ENCODE peak calls at places on chromosomes 13 and 19, in six cellular contexts. T, L, Z, U, H and D are unnamed samples.

GRCh38 chr19:12841094-12841493 is 2.8 kb downstream of the MAST1 start:
- DNase-seq in T (no peak), L (peak; percentile 87), Z (no peak), U (no peak), H (peak; percentile 94), D (no peak)

GRCh38 chr13:49373699-49374098 is 70.2 kb downstream of the CAB39L start:
- DNase-seq in T (no peak), L (no peak), Z (no peak), U (no peak), H (no peak), D (no peak)

GRCh38 chr19:925087-925911 is 536 bp upstream of the ARID3A start:
- DNase-seq in T (peak; percentile 67), L (peak; percentile 88), Z (peak; percentile 52), U (peak; percentile 80), H (peak; percentile 87), D (peak; percentile 40)

GRCh38 chr19:13935765-13936486 is 2.3 kb downstream of the PODNL1 start:
- DNase-seq in T (no peak), L (peak; percentile 81), Z (no peak), U (no peak), H (peak; percentile 58), D (no peak)

GRCh38 chr13:50149143-50149703 is 134.0 kb downstream of the KCNRG start:
- DNase-seq in T (no peak), L (no peak), Z (no peak), U (no peak), H (no peak), D (no peak)

GRCh38 chr19:45496349-45496953 is 396 bp downstream of the RTN2 start:
- DNase-seq in T (no peak), L (peak; percentile 67), Z (no peak), U (no peak), H (peak; percentile 89), D (no peak)

GRCh38 chr19:3108775-3109174 is 14.6 kb downstream of the GNA11 start:
- DNase-seq in T (peak; percentile 21), L (peak; percentile 82), Z (no peak), U (peak; percentile 45), H (peak; percentile 68), D (no peak)

GRCh38 chr19:2160384-2160783 is 3.3 kb upstream of the DOT1L start:
- DNase-seq in T (no peak), L (no peak), Z (no peak), U (no peak), H (no peak), D (no peak)

GRCh38 chr13:51041126-51041525 is 69.9 kb downstream of the C13orf42 start:
- DNase-seq in T (peak; percentile 16), L (no peak), Z (no peak), U (no peak), H (no peak), D (no peak)

GRCh38 chr13:43411211-43411610 is 375.6 kb downstream of the ENOX1 start:
- DNase-seq in T (no peak), L (no peak), Z (no peak), U (no peak), H (no peak), D (no peak)

GRCh38 chr13:39597828-39598227 is 5.2 kb downstream of the LHFPL6 start:
- DNase-seq in T (no peak), L (no peak), Z (peak; percentile 44), U (no peak), H (no peak), D (no peak)

GRCh38 chr19:46648070-46648960 is 12.3 kb upstream of the GNG8 start:
- DNase-seq in T (no peak), L (peak; percentile 56), Z (no peak), U (no peak), H (no peak), D (no peak)

GRCh38 chr19:20612711-20613316 is 47.2 kb upstream of the ZNF737 start:
- DNase-seq in T (no peak), L (no peak), Z (no peak), U (no peak), H (no peak), D (no peak)

GRCh38 chr19:756232-756631 is 5.3 kb downstream of the MISP start:
- DNase-seq in T (no peak), L (peak; percentile 58), Z (no peak), U (no peak), H (no peak), D (no peak)

GRCh38 chr19:55091126-55091910 is 15.6 kb downstream of the EPS8L1 start:
- DNase-seq in T (no peak), L (no peak), Z (no peak), U (no peak), H (no peak), D (no peak)

GRCh38 chr13:58655086-58655485 is 1023.5 kb downstream of the PCDH17 start:
- DNase-seq in T (no peak), L (no peak), Z (no peak), U (no peak), H (no peak), D (no peak)

GRCh38 chr13:75425216-75426009 is 56.6 kb downstream of the TBC1D4 start:
- DNase-seq in T (no peak), L (no peak), Z (no peak), U (no peak), H (no peak), D (no peak)

GRCh38 chr19:45922281-45922680 is 7.7 kb upstream of the NANOS2 start:
- DNase-seq in T (no peak), L (peak; percentile 43), Z (no peak), U (no peak), H (no peak), D (no peak)

GRCh38 chr19:54882758-54883157 is 8.7 kb downstream of the FCAR start:
- DNase-seq in T (no peak), L (no peak), Z (no peak), U (no peak), H (no peak), D (no peak)

GRCh38 chr19:53879145-53880037 is 2.6 kb upstream of the PRKCG start:
- DNase-seq in T (no peak), L (peak; percentile 94), Z (peak; percentile 77), U (peak; percentile 92), H (peak; percentile 99), D (no peak)

GRCh38 chr19:30523791-30524190 is 151.6 kb downstream of the ZNF536 start:
- DNase-seq in T (no peak), L (no peak), Z (no peak), U (no peak), H (no peak), D (no peak)

GRCh38 chr19:49468746-49469447 is 5.1 kb upstream of the FLT3LG start:
- DNase-seq in T (no peak), L (peak; percentile 83), Z (peak; percentile 34), U (peak; percentile 91), H (peak; percentile 64), D (peak; percentile 42)

GRCh38 chr19:343941-344624 is 513 bp downstream of the MIER2 start:
- DNase-seq in T (peak; percentile 46), L (peak; percentile 96), Z (no peak), U (peak; percentile 35), H (peak; percentile 69), D (peak; percentile 9)

GRCh38 chr19:56423276-56423984 is 19.3 kb downstream of the ZNF583 start:
- DNase-seq in T (no peak), L (no peak), Z (no peak), U (no peak), H (no peak), D (no peak)

GRCh38 chr19:49489601-49490167 is 2.3 kb downstream of the RPL13A start:
- DNase-seq in T (no peak), L (no peak), Z (no peak), U (no peak), H (no peak), D (no peak)

GRCh38 chr19:7397687-7398086 is 49.0 kb downstream of the ARHGEF18 start:
- DNase-seq in T (no peak), L (no peak), Z (peak; percentile 59), U (no peak), H (no peak), D (peak; percentile 66)

GRCh38 chr19:33396701-33397535 is 23.4 kb downstream of the CEBPG start:
- DNase-seq in T (no peak), L (peak; percentile 77), Z (no peak), U (no peak), H (peak; percentile 58), D (no peak)

GRCh38 chr19:8387688-8388611 is 2.2 kb upstream of the RAB11B start:
- DNase-seq in T (peak; percentile 87), L (no peak), Z (no peak), U (no peak), H (no peak), D (no peak)

GRCh38 chr13:79874396-79875360 is 393.7 kb downstream of the NDFIP2 start:
- DNase-seq in T (no peak), L (no peak), Z (no peak), U (no peak), H (no peak), D (no peak)

GRCh38 chr13:56713656-56714055 is 427.1 kb upstream of the PRR20A start:
- DNase-seq in T (no peak), L (peak; percentile 17), Z (no peak), U (no peak), H (no peak), D (no peak)

GRCh38 chr19:39277598-39277997 is 9.4 kb downstream of the IFNL2 start:
- DNase-seq in T (no peak), L (no peak), Z (no peak), U (no peak), H (no peak), D (no peak)

GRCh38 chr13:23750383-23751121 is 138.6 kb downstream of the MIPEP start:
- DNase-seq in T (no peak), L (no peak), Z (peak; percentile 79), U (no peak), H (no peak), D (no peak)

GRCh38 chr19:4089400-4089908 is 22.8 kb upstream of the ZBTB7A start:
- DNase-seq in T (no peak), L (no peak), Z (no peak), U (no peak), H (no peak), D (no peak)

GRCh38 chr19:43624933-43625332 is 5.5 kb upstream of the ZNF428 start:
- DNase-seq in T (no peak), L (peak; percentile 88), Z (no peak), U (no peak), H (peak; percentile 69), D (no peak)